ENCODE peak calls at places on chromosomes 4 and X, in five cellular contexts. M is CD8-positive, alpha-beta T cell; O is fibroblast of mammary gland; K is neural progenitor cell; H is GM23248. S is an unnamed sample.

GRCh38 chr4:173318648-173319211 is 15.4 kb downstream of the HMGB2 start:
- DNase-seq in O (peak), H (peak), K (no peak), M (no peak), S (no peak)

GRCh38 chr4:48949518-48950207 is 36.4 kb upstream of the CWH43 start:
- DNase-seq in H (peak), K (no peak), O (peak), M (no peak), S (no peak)

GRCh38 chr4:145316961-145317360 is 136.6 kb upstream of the OTUD4 start:
- DNase-seq in K (no peak), O (no peak), M (no peak), H (no peak), S (no peak)

GRCh38 chr4:158315706-158316105 is 105.4 kb downstream of the TMEM144 start:
- DNase-seq in H (peak), M (no peak), K (no peak), O (peak), S (no peak)

GRCh38 chr4:151717909-151718613 is 42.7 kb downstream of the GATB start:
- DNase-seq in H (no peak), M (no peak), K (no peak), O (peak), S (no peak)

GRCh38 chr4:181874582-181874981 is 368.6 kb upstream of the TENM3 start:
- DNase-seq in H (no peak), O (no peak), M (no peak), K (peak), S (no peak)

GRCh38 chr4:8352368-8353157 is 83.0 kb downstream of the HTRA3 start:
- DNase-seq in O (no peak), K (no peak), M (no peak), H (no peak), S (peak)

GRCh38 chrX:130834149-130834548 is 68.9 kb downstream of the ENOX2 start:
- DNase-seq in H (no peak), O (no peak), M (no peak), K (peak), S (peak)

GRCh38 chr4:72067051-72067450 is 35.3 kb downstream of the NPFFR2 start:
- DNase-seq in H (no peak), O (no peak), M (no peak), K (no peak), S (no peak)

GRCh38 chr4:23932186-23932585 is 42.3 kb upstream of the PPARGC1A start:
- DNase-seq in K (no peak), H (no peak), M (no peak), O (no peak), S (no peak)

GRCh38 chr4:1639299-1639868 is 44.7 kb downstream of the FAM53A start:
- DNase-seq in K (no peak), H (no peak), M (no peak), O (no peak), S (no peak)
- H3K4me3 ChIP-seq in K (no peak), H (no peak), M (no peak), O (no peak), S (no peak)

DNA sequence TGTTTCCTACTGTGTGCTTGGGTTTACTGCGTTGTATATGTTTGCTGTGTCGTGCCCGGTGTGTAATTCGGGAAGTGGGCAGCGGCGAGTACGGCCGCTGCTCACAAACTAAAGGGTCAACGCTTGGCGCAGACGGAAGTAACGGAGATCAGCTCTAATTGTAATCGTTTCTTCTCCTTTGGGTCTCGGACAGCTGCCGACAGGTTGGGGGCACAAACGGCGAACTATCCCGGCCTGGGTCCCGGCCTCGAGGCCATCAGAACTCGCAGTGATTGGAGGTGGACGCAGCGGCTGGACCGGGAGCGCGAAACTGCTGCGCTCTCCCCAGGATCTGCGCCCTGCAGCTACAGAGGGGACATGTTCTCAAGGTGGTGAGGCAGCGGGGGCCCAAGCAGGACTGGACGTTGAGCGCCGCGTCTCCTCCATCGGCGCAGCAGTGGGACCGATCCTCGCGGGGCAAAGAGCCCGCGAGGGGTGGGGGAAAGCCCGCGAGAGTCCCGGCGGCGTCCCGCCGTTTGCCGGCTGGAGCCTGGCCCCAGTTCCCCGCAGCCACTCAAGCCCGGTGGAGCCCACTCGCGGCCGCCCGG is 516 bp upstream of the ZIC3 start:
- DNase-seq in O (no peak), M (no peak), H (no peak), K (peak), S (no peak)
- H3K4me3 ChIP-seq in O (no peak), M (no peak), H (peak), K (peak), S (peak)

GRCh38 chr4:118973295-118973694 is 84.6 kb downstream of the SYNPO2 start:
- DNase-seq in O (no peak), H (no peak), M (no peak), K (no peak), S (no peak)
- H3K4me3 ChIP-seq in O (no peak), H (no peak), M (no peak), K (no peak), S (no peak)

GRCh38 chrX:110944323-110944761 is 148.7 kb upstream of the CHRDL1 start:
- DNase-seq in O (no peak), H (no peak), M (no peak), K (peak), S (peak)
- H3K4me3 ChIP-seq in O (peak), H (no peak), M (no peak), K (peak), S (peak)

S was measured in H7.